ENCODE peak calls at places on chromosomes 7 and 10, in nine cellular contexts. E is choroid plexus epithelial cell; A is breast epithelium; Q is heart left ventricle; Y is activated CD4-positive, alpha-beta T cell treated with anti-CD3 and anti-CD28 coated beads for 36 hours; F is LHCN-M2; K is activated effector memory CD4-positive, alpha-beta T cell treated with anti-CD3 and anti-CD28 coated beads, Interleukin-2, amount 50 U/mL, for 16 hours; W is esophagus muscularis mucosa; T is EH. J is an unnamed sample.

GRCh38 chr10:93604145-93604544 is 3.1 kb upstream of the RBP4 start:
- DNase-seq in E (no peak), A (no peak), Q (no peak), Y (no peak), F (no peak), K (no peak), W (no peak), T (no peak), J (no peak)

GRCh38 chr10:90969148-90969547 is 48.3 kb upstream of the ANKRD1 start:
- DNase-seq in E (no peak), A (no peak), Q (no peak), Y (no peak), F (peak; percentile 62), K (no peak), W (no peak), T (peak; percentile 47), J (no peak)

GRCh38 chr7:136940917-136941316 is 72.5 kb downstream of the CHRM2 start:
- DNase-seq in E (no peak), A (no peak), Q (no peak), Y (no peak), F (no peak), K (no peak), W (no peak), T (no peak), J (no peak)

GRCh38 chr7:33108591-33108930 is 643 bp downstream of the RP9 start:
- DNase-seq in E (no peak), A (no peak), Q (no peak), Y (peak; percentile 48), F (peak; percentile 50), K (peak; percentile 70), W (no peak), T (no peak), J (no peak)

GRCh38 chr7:44194069-44194468 is 4.8 kb upstream of the GCK start:
- DNase-seq in E (peak; percentile 26), A (no peak), Q (no peak), Y (peak; percentile 75), F (peak; percentile 60), K (peak; percentile 77), W (no peak), T (peak; percentile 53), J (no peak)

GRCh38 chr7:15057272-15057671 is 154.7 kb upstream of the DGKB start:
- DNase-seq in E (no peak), A (no peak), Q (no peak), Y (no peak), F (no peak), K (no peak), W (no peak), T (no peak), J (no peak)

GRCh38 chr7:100430450-100431285 is 1.0 kb downstream of the MEPCE start:
- DNase-seq in E (no peak), A (no peak), Q (no peak), Y (peak; percentile 76), F (no peak), K (peak; percentile 81), W (no peak), T (peak; percentile 46), J (peak; percentile 42)

GRCh38 chr7:10952588-10952987 is 21.1 kb upstream of the PHF14 start:
- DNase-seq in E (no peak), A (no peak), Q (no peak), Y (no peak), F (no peak), K (no peak), W (no peak), T (no peak), J (no peak)

GRCh38 chr7:15245801-15246200 is 316.0 kb downstream of the AGMO start:
- DNase-seq in E (no peak), A (no peak), Q (no peak), Y (no peak), F (no peak), K (no peak), W (no peak), T (no peak), J (no peak)

GRCh38 chr7:70694357-70694908 is 437.5 kb upstream of the GALNT17 start:
- DNase-seq in E (peak; percentile 47), A (no peak), Q (peak; percentile 37), Y (peak; percentile 40), F (peak; percentile 49), K (no peak), W (no peak), T (peak; percentile 52), J (no peak)

GRCh38 chr7:1981201-1981877 is 251.4 kb downstream of the MAD1L1 start:
- DNase-seq in E (no peak), A (no peak), Q (peak; percentile 7), Y (no peak), F (no peak), K (peak; percentile 52), W (no peak), T (no peak), J (no peak)

GRCh38 chr10:12465385-12466136 is 116.2 kb downstream of the CAMK1D start:
- DNase-seq in E (peak; percentile 22), A (no peak), Q (no peak), Y (peak; percentile 11), F (no peak), K (no peak), W (no peak), T (no peak), J (peak; percentile 14)

GRCh38 chr10:96227206-96227605 is 44.2 kb downstream of the BLNK start:
- DNase-seq in E (no peak), A (no peak), Q (no peak), Y (no peak), F (no peak), K (no peak), W (no peak), T (no peak), J (no peak)

GRCh38 chr10:31359979-31360378 is 41.0 kb downstream of the ZEB1 start:
- DNase-seq in E (peak; percentile 27), A (no peak), Q (no peak), Y (no peak), F (peak; percentile 46), K (no peak), W (no peak), T (peak; percentile 37), J (no peak)

GRCh38 chr10:115491526-115492140 is 398.5 kb downstream of the ATRNL1 start:
- DNase-seq in E (no peak), A (no peak), Q (peak; percentile 11), Y (no peak), F (no peak), K (no peak), W (no peak), T (no peak), J (no peak)

GRCh38 chr7:26284995-26285632 is 6.5 kb upstream of the SNX10 start:
- DNase-seq in E (peak; percentile 8), A (no peak), Q (no peak), Y (peak; percentile 33), F (peak; percentile 6), K (peak; percentile 31), W (no peak), T (peak; percentile 15), J (no peak)

GRCh38 chr7:151367304-151367703 is 25.7 kb downstream of the NUB1 start:
- DNase-seq in E (peak; percentile 60), A (no peak), Q (no peak), Y (no peak), F (peak; percentile 39), K (no peak), W (no peak), T (peak; percentile 54), J (no peak)

GRCh38 chr10:104318810-104319684 is 19.2 kb downstream of the ITPRIP start:
- DNase-seq in E (peak; percentile 95), A (no peak), Q (no peak), Y (no peak), F (peak; percentile 88), K (peak; percentile 56), W (no peak), T (no peak), J (no peak)

GRCh38 chr7:139990571-139990970 is 72.2 kb downstream of the PARP12 start:
- DNase-seq in E (no peak), A (no peak), Q (no peak), Y (no peak), F (no peak), K (no peak), W (no peak), T (no peak), J (no peak)

GRCh38 chr7:67033251-67033650 is 36.6 kb downstream of the TYW1 start:
- DNase-seq in E (no peak), A (no peak), Q (no peak), Y (no peak), F (no peak), K (no peak), W (no peak), T (no peak), J (no peak)

GRCh38 chr10:5538892-5539651 is 14.3 kb downstream of the CALML3 start:
- DNase-seq in E (no peak), A (no peak), Q (no peak), Y (no peak), F (no peak), K (peak; percentile 38), W (no peak), T (peak; percentile 16), J (no peak)

J was measured in CD4-positive, CD25-positive, alpha-beta regulatory T cell.